ENCODE peak calls at places on chromosomes 11 and 22, in ten cellular contexts. Y is posterior cingulate gyrus, H is OCI-LY7, J is GM23338, T is HTR-8/SVneo, K is iris pigment epithelial cell, I is pulmonary artery endothelial cell, X is sigmoid colon, M is activated T-helper 1 cell treated with Interleukin-2 at 50 U/mL for 16 hours, N is G401. F is an unnamed sample.

GRCh38 chr22:42873361-42873760 is 16.3 kb upstream of the ARFGAP3 start:
- DNase-seq in M (no peak), H (no peak), J (no peak), T (no peak), I (no peak), K (no peak), N (no peak), Y (peak), X (no peak), F (no peak)

GRCh38 chr11:120694706-120695105 is 183.2 kb downstream of the GRIK4 start:
- DNase-seq in Y (no peak), H (no peak), T (no peak), X (no peak), I (no peak), N (no peak), K (no peak), J (no peak), M (no peak), F (no peak)

GRCh38 chr11:134365011-134365925 is 33.5 kb downstream of the GLB1L2 start:
- DNase-seq in X (peak), H (no peak), I (no peak), K (no peak), N (no peak), Y (peak), T (no peak), J (no peak), M (no peak), F (no peak)

GRCh38 chr22:37077802-37078448 is 26.4 kb downstream of the KCTD17 start:
- DNase-seq in K (peak), N (peak), I (no peak), Y (peak), T (peak), H (peak), X (no peak), J (peak), M (peak), F (peak)

GRCh38 chr11:75673977-75674582 is 5.2 kb upstream of the MAP6 start:
- DNase-seq in I (peak), T (no peak), J (peak), Y (no peak), N (no peak), X (no peak), M (no peak), K (peak), H (peak), F (no peak)

GRCh38 chr11:80898910-80899309 is 1458.1 kb upstream of the TENM4 start:
- DNase-seq in I (no peak), K (no peak), T (no peak), J (no peak), X (no peak), N (no peak), Y (no peak), M (no peak), H (no peak), F (no peak)

GRCh38 chr11:11845551-11845950 is 3.8 kb downstream of the USP47 start:
- DNase-seq in Y (no peak), H (no peak), J (no peak), N (no peak), M (no peak), T (no peak), X (no peak), K (peak), I (no peak), F (no peak)

GRCh38 chr22:49052023-49052538 is 775.6 kb downstream of the BRD1 start:
- DNase-seq in T (no peak), J (no peak), Y (peak), K (no peak), M (peak), N (peak), X (no peak), H (no peak), I (no peak), F (peak)

GRCh38 chr11:76799061-76799804 is 16.1 kb downstream of the TSKU start:
- DNase-seq in H (peak), K (peak), I (no peak), J (peak), T (peak), Y (peak), M (peak), X (peak), N (peak), F (peak)

GRCh38 chr11:12800032-12800671 is 125.9 kb downstream of the TEAD1 start:
- DNase-seq in X (no peak), H (no peak), N (no peak), I (no peak), T (peak), M (no peak), K (peak), J (peak), Y (no peak), F (no peak)

GRCh38 chr11:8722156-8722555 is 39.6 kb downstream of the RPL27A start:
- DNase-seq in T (no peak), X (peak), I (no peak), N (no peak), J (no peak), M (no peak), H (no peak), K (peak), Y (peak), F (no peak)

GRCh38 chr11:69425895-69426544 is 55.4 kb upstream of the LINC01488 start:
- DNase-seq in N (no peak), J (no peak), T (no peak), Y (peak), M (no peak), H (no peak), K (no peak), X (no peak), I (no peak), F (no peak)

GRCh38 chr11:21630934-21631478 is 561.9 kb upstream of the ANO5 start:
- DNase-seq in T (no peak), H (no peak), X (no peak), M (no peak), K (no peak), I (no peak), Y (no peak), J (no peak), N (no peak), F (no peak)

GRCh38 chr11:117039897-117040296 is 58.3 kb downstream of the SIK3 start:
- DNase-seq in M (no peak), Y (no peak), K (no peak), N (no peak), H (peak), J (no peak), T (no peak), X (no peak), I (no peak), F (no peak)

GRCh38 chr11:102882389-102883024 is 7.7 kb upstream of the MMP12 start:
- DNase-seq in X (no peak), M (no peak), J (no peak), I (no peak), N (no peak), T (no peak), H (no peak), Y (no peak), K (peak), F (no peak)

GRCh38 chr11:3807856-3808845 is at the start of gene PGAP2:
- DNase-seq in H (peak), M (peak), I (no peak), Y (peak), N (peak), K (peak), T (peak), J (peak), X (peak), F (peak)

GRCh38 chr22:46830001-46830715 is 67.7 kb downstream of the TBC1D22A start:
- DNase-seq in N (no peak), K (peak), J (no peak), M (no peak), T (no peak), I (no peak), Y (peak), X (peak), H (no peak), F (no peak)

GRCh38 chr11:126888126-126888712 is 112.4 kb downstream of the KIRREL3 start:
- DNase-seq in Y (no peak), J (no peak), T (no peak), H (no peak), I (no peak), N (no peak), X (no peak), M (no peak), K (no peak), F (no peak)

GRCh38 chr11:27294654-27295053 is 68.4 kb downstream of the CCDC34 start:
- DNase-seq in Y (no peak), H (no peak), I (no peak), M (no peak), K (no peak), T (no peak), X (no peak), J (no peak), N (no peak), F (no peak)

GRCh38 chr11:121086866-121087265 is 14.2 kb upstream of the TECTA start:
- DNase-seq in I (no peak), N (no peak), K (peak), J (no peak), Y (no peak), H (no peak), X (no peak), M (no peak), T (no peak), F (no peak)

GRCh38 chr11:114678125-114679036 is at the start of gene NXPE2:
- DNase-seq in K (peak), X (no peak), J (no peak), T (peak), N (no peak), M (no peak), Y (no peak), I (no peak), H (no peak), F (no peak)

GRCh38 chr11:30091246-30091645 is 74.4 kb upstream of the KCNA4 start:
- DNase-seq in T (no peak), Y (no peak), I (no peak), N (no peak), X (no peak), J (no peak), K (no peak), H (no peak), M (no peak), F (no peak)